ENCODE peak calls at places on chromosome 20, in six cellular contexts. H is Peyer's patch, Z is transverse colon, S is bronchial epithelial cell, P is fibroblast of pulmonary artery, O is heart right ventricle. E is an unnamed sample.
A peak's percentile ranks its signal among the peaks of the same experiment; 100 is the strongest.

GRCh38 chr20:21396045-21396893 is 1.1 kb downstream of the NKX2-4 start:
- DNase-seq in H (no peak), Z (no peak), S (no peak), P (no peak), O (no peak), E (no peak)

GRCh38 chr20:32985596-32985995 is 18.6 kb downstream of the SUN5 start:
- DNase-seq in H (no peak), Z (no peak), S (no peak), P (no peak), O (no peak), E (no peak)

GRCh38 chr20:59752101-59752586 is 147.8 kb downstream of the PHACTR3 start:
- DNase-seq in H (peak; percentile 22), Z (peak; percentile 64), S (no peak), P (no peak), O (peak; percentile 59), E (no peak)

GRCh38 chr20:48831702-48832422 is 4.1 kb upstream of the PREX1 start:
- DNase-seq in H (no peak), Z (peak; percentile 22), S (peak; percentile 53), P (peak; percentile 62), O (peak; percentile 75), E (no peak)

GRCh38 chr20:5073154-5074049 is 46.4 kb downstream of the PCNA start:
- DNase-seq in H (no peak), Z (peak; percentile 93), S (peak; percentile 73), P (peak; percentile 48), O (peak; percentile 88), E (peak; percentile 24)

GRCh38 chr20:45111799-45112471 is 3.0 kb downstream of the WFDC5 start:
- DNase-seq in H (no peak), Z (no peak), S (no peak), P (peak; percentile 24), O (no peak), E (peak; percentile 36)

GRCh38 chr20:50848341-50848808 is 53.5 kb downstream of the BCAS4 start:
- DNase-seq in H (peak; percentile 27), Z (peak; percentile 19), S (peak; percentile 75), P (peak; percentile 51), O (no peak), E (peak; percentile 40)

GRCh38 chr20:45090481-45090880 is 10.4 kb downstream of the KCNS1 start:
- DNase-seq in H (no peak), Z (no peak), S (no peak), P (no peak), O (no peak), E (no peak)

GRCh38 chr20:53738039-53738944 is 144.7 kb upstream of the ZNF217 start:
- DNase-seq in H (peak; percentile 65), Z (peak; percentile 47), S (peak; percentile 96), P (peak; percentile 83), O (peak; percentile 59), E (peak; percentile 85)

GRCh38 chr20:15708984-15709598 is 864.2 kb downstream of the KIF16B start:
- DNase-seq in H (peak; percentile 60), Z (peak; percentile 51), S (no peak), P (peak; percentile 21), O (peak; percentile 8), E (peak; percentile 15)

GRCh38 chr20:47989957-47990356 is 204.7 kb upstream of the SULF2 start:
- DNase-seq in H (no peak), Z (peak; percentile 17), S (peak; percentile 30), P (no peak), O (no peak), E (no peak)

GRCh38 chr20:32191873-32192272 is 15.7 kb downstream of the PLAGL2 start:
- DNase-seq in H (no peak), Z (no peak), S (no peak), P (peak; percentile 65), O (no peak), E (peak; percentile 28)

GRCh38 chr20:37986873-37987601 is 46.2 kb downstream of the TTI1 start:
- DNase-seq in H (no peak), Z (peak; percentile 35), S (no peak), P (peak; percentile 13), O (peak; percentile 87), E (no peak)

GRCh38 chr20:23358923-23359572 is 2.9 kb upstream of the GZF1 start:
- DNase-seq in H (no peak), Z (peak; percentile 42), S (no peak), P (no peak), O (no peak), E (no peak)

GRCh38 chr20:6975326-6975725 is 207.8 kb downstream of the BMP2 start:
- DNase-seq in H (no peak), Z (no peak), S (no peak), P (no peak), O (no peak), E (no peak)

GRCh38 chr20:33387177-33387576 is 14.1 kb downstream of the CDK5RAP1 start:
- DNase-seq in H (no peak), Z (no peak), S (peak; percentile 88), P (peak; percentile 62), O (peak; percentile 52), E (no peak)

GRCh38 chr20:18225652-18226051 is 62.7 kb upstream of the ZNF133 start:
- DNase-seq in H (no peak), Z (no peak), S (peak; percentile 40), P (peak; percentile 43), O (no peak), E (peak; percentile 29)

DNA sequence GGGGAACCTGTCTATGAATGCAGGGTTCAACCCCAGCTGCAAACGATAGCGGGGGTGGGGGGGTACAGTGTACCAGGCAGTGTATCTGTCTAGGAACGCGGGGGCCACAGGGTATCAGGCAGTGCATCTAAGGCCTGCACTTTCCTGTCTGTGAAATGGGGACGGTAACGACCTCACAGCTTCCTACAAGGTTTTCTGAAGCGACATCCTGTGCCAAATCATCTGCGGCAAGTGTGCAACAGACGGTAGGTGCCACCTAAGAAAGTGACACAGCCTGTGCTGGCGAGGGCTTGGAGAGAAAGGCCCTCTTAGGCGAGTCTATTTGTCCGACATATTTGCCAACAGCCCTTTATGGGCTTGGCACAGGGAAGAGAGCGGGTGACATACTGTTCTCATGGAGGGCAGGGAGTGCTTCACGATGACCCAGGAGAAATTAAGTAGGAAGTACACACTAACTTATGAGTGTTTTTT is 3.8 kb downstream of the DIDO1 start:
- DNase-seq in H (no peak), Z (no peak), S (no peak), P (no peak), O (no peak), E (no peak)
- H3K4me3 ChIP-seq in H (peak overlapping the region; percentile 7), Z (no peak overlapping the region), S (no peak overlapping the region), P (no peak overlapping the region), O (no peak overlapping the region), E (no peak overlapping the region)

GRCh38 chr20:35617397-35618031 is 1.9 kb downstream of the SPAG4 start:
- DNase-seq in H (peak; percentile 68), Z (peak; percentile 65), S (peak; percentile 68), P (peak; percentile 56), O (peak; percentile 43), E (peak; percentile 73)
- H3K4me3 ChIP-seq in H (peak overlapping the region; percentile 59), Z (peak overlapping the region; percentile 44), S (peak overlapping the region; percentile 49), P (peak overlapping the region; percentile 61), O (peak overlapping the region; percentile 64), E (peak overlapping the region; percentile 72)

GRCh38 chr20:46967647-46968046 is 73.0 kb downstream of the EYA2 start:
- DNase-seq in H (no peak), Z (no peak), S (no peak), P (no peak), O (no peak), E (no peak)
- H3K4me3 ChIP-seq in H (no peak overlapping the region), Z (no peak overlapping the region), S (no peak overlapping the region), P (no peak overlapping the region), O (no peak overlapping the region), E (no peak overlapping the region)

DNA sequence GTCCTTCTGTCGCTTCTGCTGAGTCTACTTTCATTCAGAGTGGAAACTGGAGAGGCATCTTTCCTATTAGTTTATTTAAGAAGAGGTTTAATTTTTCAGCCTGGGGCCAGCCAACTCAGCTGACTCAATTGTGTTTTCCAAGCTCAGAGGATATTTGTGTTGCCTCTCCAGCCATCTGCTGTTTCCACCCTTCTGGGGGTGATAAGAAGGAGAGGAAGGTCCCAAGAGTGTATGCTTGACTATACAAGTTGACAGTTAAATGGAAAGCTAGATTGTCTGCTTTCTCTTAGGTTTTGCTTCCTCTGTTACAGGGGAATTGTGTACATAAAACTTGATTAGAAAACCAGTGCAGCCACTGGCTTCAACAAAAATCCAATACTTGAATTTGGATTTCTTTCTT is 3.0 kb downstream of the PSMF1 start:
- DNase-seq in H (no peak), Z (no peak), S (no peak), P (no peak), O (no peak), E (no peak)
- H3K4me3 ChIP-seq in H (no peak overlapping the region), Z (no peak overlapping the region), S (no peak overlapping the region), P (no peak overlapping the region), O (no peak overlapping the region), E (no peak overlapping the region)

GRCh38 chr20:3777381-3777725 is 3.9 kb downstream of the SPEF1 start:
- DNase-seq in H (peak; percentile 37), Z (no peak), S (no peak), P (no peak), O (no peak), E (no peak)
- H3K4me3 ChIP-seq in H (peak overlapping the region; percentile 59), Z (peak overlapping the region; percentile 22), S (peak overlapping the region; percentile 43), P (peak overlapping the region; percentile 53), O (peak overlapping the region; percentile 58), E (peak overlapping the region; percentile 54)

GRCh38 chr20:57408131-57408530 is 16.9 kb downstream of the RBM38 start:
- DNase-seq in H (no peak), Z (no peak), S (no peak), P (no peak), O (no peak), E (peak; percentile 44)
- H3K4me3 ChIP-seq in H (no peak overlapping the region), Z (no peak overlapping the region), S (no peak overlapping the region), P (no peak overlapping the region), O (no peak overlapping the region), E (no peak overlapping the region)

DNA sequence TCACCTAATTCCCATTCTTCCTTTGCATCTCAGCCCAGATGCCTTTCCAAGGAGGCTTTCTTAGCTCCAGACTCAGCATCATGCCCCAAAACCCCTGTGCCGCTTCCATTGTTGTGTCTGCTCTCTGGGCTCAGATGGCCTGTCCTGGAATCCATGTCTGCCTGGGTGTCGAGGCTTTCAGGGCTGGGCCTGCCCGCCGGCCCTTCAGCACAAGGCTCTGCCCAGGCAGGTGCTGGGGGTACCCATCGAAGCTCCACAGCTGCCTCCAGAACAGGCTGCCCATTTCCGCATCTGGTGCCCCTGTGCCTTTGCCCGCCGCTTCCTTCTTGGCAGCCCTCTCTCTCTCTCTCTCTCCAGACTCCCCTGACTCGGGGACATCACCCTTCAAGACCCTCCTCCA is 1.2 kb downstream of the CPXM1 start:
- DNase-seq in H (no peak), Z (no peak), S (no peak), P (no peak), O (no peak), E (no peak)
- H3K4me3 ChIP-seq in H (no peak overlapping the region), Z (no peak overlapping the region), S (no peak overlapping the region), P (no peak overlapping the region), O (peak overlapping the region; percentile 41), E (peak overlapping the region; percentile 60)

E was measured in choroid plexus epithelial cell.